ENCODE peak calls at places on chromosomes 6 and 20, in six cellular contexts. One of them, this sample, is unnamed.

GRCh38 chr20:46343358-46344357 is 35.4 kb upstream of the CDH22 start:
- DNase-seq in foreskin fibroblast: no peak
- DNase-seq in CD4-positive, alpha-beta T cell: no peak
- DNase-seq in DMS153: peak
- DNase-seq in T-cell: no peak
- DNase-seq in lower lobe of right lung: no peak
- DNase-seq in this sample: no peak

GRCh38 chr6:117601811-117602150 is 530 bp downstream of the GOPC start:
- DNase-seq in T-cell: no peak
- DNase-seq in foreskin fibroblast: no peak
- DNase-seq in lower lobe of right lung: no peak
- DNase-seq in DMS153: no peak
- DNase-seq in CD4-positive, alpha-beta T cell: no peak
- DNase-seq in this sample: no peak

GRCh38 chr6:75546401-75546800 is 52.8 kb upstream of the FILIP1 start:
- DNase-seq in T-cell: no peak
- DNase-seq in lower lobe of right lung: no peak
- DNase-seq in DMS153: peak
- DNase-seq in foreskin fibroblast: peak
- DNase-seq in CD4-positive, alpha-beta T cell: no peak
- DNase-seq in this sample: no peak

GRCh38 chr6:32837651-32838113 is 857 bp downstream of the TAP2 start:
- DNase-seq in CD4-positive, alpha-beta T cell: no peak
- DNase-seq in foreskin fibroblast: peak
- DNase-seq in DMS153: no peak
- DNase-seq in lower lobe of right lung: no peak
- DNase-seq in T-cell: no peak
- DNase-seq in this sample: no peak

GRCh38 chr6:15079288-15079817 is 166.5 kb upstream of the JARID2 start:
- DNase-seq in T-cell: no peak
- DNase-seq in foreskin fibroblast: no peak
- DNase-seq in CD4-positive, alpha-beta T cell: no peak
- DNase-seq in lower lobe of right lung: no peak
- DNase-seq in DMS153: no peak
- DNase-seq in this sample: peak

GRCh38 chr6:122610690-122611455 is 668 bp downstream of the PKIB start:
- DNase-seq in foreskin fibroblast: peak
- DNase-seq in lower lobe of right lung: peak
- DNase-seq in CD4-positive, alpha-beta T cell: no peak
- DNase-seq in T-cell: no peak
- DNase-seq in DMS153: peak
- DNase-seq in this sample: peak

GRCh38 chr20:48052492-48052870 is 267.2 kb upstream of the SULF2 start:
- DNase-seq in CD4-positive, alpha-beta T cell: no peak
- DNase-seq in T-cell: no peak
- DNase-seq in lower lobe of right lung: no peak
- DNase-seq in foreskin fibroblast: peak
- DNase-seq in DMS153: no peak
- DNase-seq in this sample: no peak

GRCh38 chr20:46174469-46175126 is 56.5 kb downstream of the CD40 start:
- DNase-seq in DMS153: peak
- DNase-seq in foreskin fibroblast: peak
- DNase-seq in T-cell: peak
- DNase-seq in CD4-positive, alpha-beta T cell: peak
- DNase-seq in lower lobe of right lung: peak
- DNase-seq in this sample: no peak

GRCh38 chr20:59993736-59994484 is 35.7 kb downstream of the CDH26 start:
- DNase-seq in lower lobe of right lung: no peak
- DNase-seq in T-cell: no peak
- DNase-seq in foreskin fibroblast: no peak
- DNase-seq in CD4-positive, alpha-beta T cell: no peak
- DNase-seq in DMS153: no peak
- DNase-seq in this sample: no peak

GRCh38 chr6:16257999-16258708 is 19.8 kb downstream of the GMPR start:
- DNase-seq in foreskin fibroblast: no peak
- DNase-seq in CD4-positive, alpha-beta T cell: no peak
- DNase-seq in lower lobe of right lung: no peak
- DNase-seq in DMS153: peak
- DNase-seq in T-cell: no peak
- DNase-seq in this sample: no peak

GRCh38 chr6:54282186-54282585 is 26.1 kb upstream of the TINAG start:
- DNase-seq in foreskin fibroblast: peak
- DNase-seq in T-cell: no peak
- DNase-seq in lower lobe of right lung: no peak
- DNase-seq in CD4-positive, alpha-beta T cell: no peak
- DNase-seq in DMS153: no peak
- DNase-seq in this sample: no peak

GRCh38 chr6:157724138-157724537 is 98.9 kb upstream of the SNX9 start:
- DNase-seq in foreskin fibroblast: no peak
- DNase-seq in CD4-positive, alpha-beta T cell: no peak
- DNase-seq in DMS153: no peak
- DNase-seq in T-cell: no peak
- DNase-seq in lower lobe of right lung: no peak
- DNase-seq in this sample: no peak

GRCh38 chr20:19460386-19460785 is 247.9 kb downstream of the SLC24A3 start:
- DNase-seq in lower lobe of right lung: no peak
- DNase-seq in CD4-positive, alpha-beta T cell: no peak
- DNase-seq in T-cell: no peak
- DNase-seq in DMS153: no peak
- DNase-seq in foreskin fibroblast: peak
- DNase-seq in this sample: no peak

GRCh38 chr6:31112478-31112877 is at the start of gene C6orf15:
- DNase-seq in CD4-positive, alpha-beta T cell: no peak
- DNase-seq in lower lobe of right lung: no peak
- DNase-seq in DMS153: no peak
- DNase-seq in T-cell: no peak
- DNase-seq in foreskin fibroblast: no peak
- DNase-seq in this sample: no peak

GRCh38 chr6:148429423-148429822 is 86.8 kb downstream of the SASH1 start:
- DNase-seq in T-cell: no peak
- DNase-seq in lower lobe of right lung: no peak
- DNase-seq in CD4-positive, alpha-beta T cell: no peak
- DNase-seq in DMS153: no peak
- DNase-seq in foreskin fibroblast: no peak
- DNase-seq in this sample: no peak

This sample was measured in Caco-2.